ENCODE peak calls at places on chromosomes 4 and X, in seven cellular contexts. D, U, V, P, H, T and L are unnamed samples.

GRCh38 chr4:72858328-72858727 is 211.2 kb downstream of the COX18 start:
- DNase-seq in V (no peak), U (peak; percentile 94), P (no peak), T (no peak), D (peak; percentile 71), H (peak; percentile 13), L (no peak)

GRCh38 chr4:87235020-87235671 is 14.7 kb upstream of the KLHL8 start:
- DNase-seq in U (peak; percentile 63), T (no peak), H (peak; percentile 18), P (no peak), V (no peak), D (no peak), L (no peak)

GRCh38 chr4:75561789-75562188 is 5.9 kb downstream of the ODAPH start:
- DNase-seq in U (no peak), P (no peak), V (no peak), H (no peak), T (no peak), D (no peak), L (no peak)

GRCh38 chr4:1728061-1728980 is 7.0 kb downstream of the TACC3 start:
- DNase-seq in T (no peak), V (no peak), P (no peak), H (no peak), U (no peak), D (no peak), L (no peak)

GRCh38 chrX:37474478-37474877 is 97.0 kb upstream of the LANCL3 start:
- DNase-seq in H (no peak), V (no peak), P (no peak), T (no peak), D (no peak), U (no peak), L (no peak)

GRCh38 chrX:66024570-66024969 is 15.3 kb downstream of the VSIG4 start:
- DNase-seq in H (no peak), D (no peak), P (no peak), U (no peak), V (no peak), T (no peak), L (no peak)

GRCh38 chrX:54785901-54786300 is 12.2 kb downstream of the ITIH6 start:
- DNase-seq in V (no peak), D (no peak), U (peak; percentile 18), P (peak; percentile 2), H (no peak), T (no peak), L (no peak)

GRCh38 chr4:59676389-59676788 is 1523.7 kb upstream of the ADGRL3 start:
- DNase-seq in P (no peak), T (no peak), H (no peak), D (no peak), U (no peak), V (no peak), L (no peak)

GRCh38 chr4:158536833-158537232 is 15.2 kb downstream of the RXFP1 start:
- DNase-seq in P (no peak), D (no peak), T (no peak), U (no peak), V (no peak), H (no peak), L (no peak)

GRCh38 chrX:136221851-136222513 is 29.2 kb downstream of the MAP7D3 start:
- DNase-seq in P (no peak), H (no peak), T (no peak), V (no peak), U (no peak), D (no peak), L (no peak)

GRCh38 chr4:164204434-164204833 is 549.5 kb upstream of the SMIM31 start:
- DNase-seq in U (peak; percentile 54), H (peak; percentile 11), D (no peak), T (no peak), V (no peak), P (no peak), L (no peak)

GRCh38 chr4:1072830-1073446 is 40.4 kb downstream of the RNF212 start:
- DNase-seq in U (peak; percentile 67), H (peak; percentile 65), P (peak; percentile 80), T (peak; percentile 65), V (peak; percentile 64), D (peak; percentile 76), L (peak; percentile 23)

GRCh38 chr4:20248155-20248558 is 3.5 kb upstream of the SLIT2 start:
- DNase-seq in U (peak; percentile 75), H (peak; percentile 85), D (peak; percentile 69), P (peak; percentile 43), V (no peak), T (peak; percentile 80), L (no peak)

GRCh38 chr4:86818211-86818610 is 31.0 kb downstream of the SLC10A6 start:
- DNase-seq in V (no peak), H (peak; percentile 53), T (no peak), U (no peak), D (peak; percentile 29), P (no peak), L (no peak)

GRCh38 chrX:119181491-119181890 is 53.9 kb upstream of the KIAA1210 start:
- DNase-seq in D (no peak), H (no peak), T (peak; percentile 22), V (no peak), P (peak; percentile 14), U (peak; percentile 10), L (no peak)

GRCh38 chr4:48779095-48779997 is 733 bp downstream of the FRYL start:
- DNase-seq in D (peak; percentile 45), P (peak; percentile 60), V (peak; percentile 83), T (peak; percentile 76), H (peak; percentile 52), U (peak; percentile 64), L (peak; percentile 73)

GRCh38 chrX:10072786-10073568 is 83.8 kb upstream of the CLCN4 start:
- DNase-seq in V (no peak), D (no peak), U (no peak), T (no peak), P (no peak), H (no peak), L (no peak)

GRCh38 chr4:153083447-153083921 is 120.8 kb upstream of the TRIM2 start:
- DNase-seq in V (peak; percentile 66), U (peak; percentile 82), H (peak; percentile 84), D (peak; percentile 82), P (peak; percentile 90), T (peak; percentile 80), L (peak; percentile 30)

GRCh38 chrX:11214346-11215190 is 78.6 kb upstream of the AMELX start:
- DNase-seq in P (no peak), U (no peak), V (no peak), D (no peak), H (no peak), T (no peak), L (no peak)

GRCh38 chrX:124240422-124240821 is 92.0 kb upstream of the TEX13D start:
- DNase-seq in U (no peak), V (no peak), T (no peak), D (peak; percentile 30), P (no peak), H (peak; percentile 8), L (no peak)

GRCh38 chrX:146831994-146832393 is 17.4 kb upstream of the CXorf51A start:
- DNase-seq in V (no peak), T (no peak), U (no peak), H (no peak), D (no peak), P (no peak), L (no peak)

GRCh38 chr4:170026253-170026991 is at the start of gene MFAP3L:
- DNase-seq in V (peak; percentile 82), U (peak; percentile 82), D (peak; percentile 96), P (peak; percentile 81), T (peak; percentile 86), H (peak; percentile 86), L (peak; percentile 89)

GRCh38 chr4:24988776-24989175 is 42.0 kb downstream of the LGI2 start:
- DNase-seq in U (peak; percentile 60), P (peak; percentile 32), T (peak; percentile 29), H (peak; percentile 62), V (no peak), D (peak; percentile 75), L (no peak)

GRCh38 chrX:94961730-94962129 is 1287.7 kb downstream of the FAM133A start:
- DNase-seq in V (no peak), D (no peak), U (no peak), P (no peak), T (peak; percentile 5), H (no peak), L (no peak)

GRCh38 chrX:132612990-132613564 is 124.2 kb upstream of the MBNL3 start:
- DNase-seq in D (peak; percentile 43), P (peak; percentile 27), V (peak; percentile 38), U (peak; percentile 2), T (peak; percentile 40), H (peak; percentile 47), L (peak; percentile 2)